ENCODE peak calls at places on chromosomes 3 and 15, in ten cellular contexts. One of them, this sample, is unnamed.

GRCh38 chr3:40332684-40333083 is 23.2 kb downstream of the EIF1B start:
- DNase-seq in neural progenitor cell: no peak
- DNase-seq in memory B cell: no peak
- DNase-seq in C1 segment of cervical spinal cord: no peak
- DNase-seq in H54: no peak
- DNase-seq in GM23338: no peak
- DNase-seq in NT2/D1: no peak
- DNase-seq in mesendoderm: no peak
- DNase-seq in left cardiac atrium: no peak
- DNase-seq in RCC 7860: no peak
- DNase-seq in this sample: no peak

GRCh38 chr3:141878812-141879211 is 2.4 kb downstream of the ATP1B3 start:
- DNase-seq in neural progenitor cell: no peak
- DNase-seq in memory B cell: no peak
- DNase-seq in C1 segment of cervical spinal cord: no peak
- DNase-seq in H54: no peak
- DNase-seq in GM23338: no peak
- DNase-seq in NT2/D1: no peak
- DNase-seq in mesendoderm: no peak
- DNase-seq in left cardiac atrium: no peak
- DNase-seq in RCC 7860: no peak
- DNase-seq in this sample: no peak

GRCh38 chr15:36371509-36371908 is 207.9 kb upstream of the CDIN1 start:
- DNase-seq in neural progenitor cell: no peak
- DNase-seq in memory B cell: no peak
- DNase-seq in C1 segment of cervical spinal cord: no peak
- DNase-seq in H54: no peak
- DNase-seq in GM23338: no peak
- DNase-seq in NT2/D1: no peak
- DNase-seq in mesendoderm: no peak
- DNase-seq in left cardiac atrium: no peak
- DNase-seq in RCC 7860: peak
- DNase-seq in this sample: no peak

GRCh38 chr3:50297384-50297775 is 1.8 kb downstream of the HYAL3 start:
- DNase-seq in neural progenitor cell: peak
- DNase-seq in memory B cell: no peak
- DNase-seq in C1 segment of cervical spinal cord: no peak
- DNase-seq in H54: no peak
- DNase-seq in GM23338: no peak
- DNase-seq in NT2/D1: no peak
- DNase-seq in mesendoderm: no peak
- DNase-seq in left cardiac atrium: no peak
- DNase-seq in RCC 7860: no peak
- DNase-seq in this sample: no peak

GRCh38 chr3:105367063-105367405 is 325 bp downstream of the ALCAM start:
- DNase-seq in neural progenitor cell: peak
- DNase-seq in memory B cell: peak
- DNase-seq in C1 segment of cervical spinal cord: peak
- DNase-seq in H54: no peak
- DNase-seq in GM23338: peak
- DNase-seq in NT2/D1: no peak
- DNase-seq in mesendoderm: no peak
- DNase-seq in left cardiac atrium: peak
- DNase-seq in RCC 7860: no peak
- DNase-seq in this sample: no peak

GRCh38 chr3:14329116-14329830 is 73.1 kb upstream of the SLC6A6 start:
- DNase-seq in neural progenitor cell: peak
- DNase-seq in memory B cell: no peak
- DNase-seq in C1 segment of cervical spinal cord: no peak
- DNase-seq in H54: peak
- DNase-seq in GM23338: peak
- DNase-seq in NT2/D1: peak
- DNase-seq in mesendoderm: peak
- DNase-seq in left cardiac atrium: no peak
- DNase-seq in RCC 7860: peak
- DNase-seq in this sample: no peak

GRCh38 chr15:90154861-90155626 is 46.1 kb upstream of the SEMA4B start:
- DNase-seq in neural progenitor cell: no peak
- DNase-seq in memory B cell: no peak
- DNase-seq in C1 segment of cervical spinal cord: no peak
- DNase-seq in H54: no peak
- DNase-seq in GM23338: no peak
- DNase-seq in NT2/D1: no peak
- DNase-seq in mesendoderm: no peak
- DNase-seq in left cardiac atrium: no peak
- DNase-seq in RCC 7860: peak
- DNase-seq in this sample: no peak

GRCh38 chr15:69377137-69377536 is 37.0 kb upstream of the KIF23 start:
- DNase-seq in neural progenitor cell: no peak
- DNase-seq in memory B cell: no peak
- DNase-seq in C1 segment of cervical spinal cord: no peak
- DNase-seq in H54: no peak
- DNase-seq in GM23338: no peak
- DNase-seq in NT2/D1: no peak
- DNase-seq in mesendoderm: no peak
- DNase-seq in left cardiac atrium: no peak
- DNase-seq in RCC 7860: no peak
- DNase-seq in this sample: no peak

GRCh38 chr3:156787926-156788663 is 38.1 kb upstream of the LEKR1 start:
- DNase-seq in neural progenitor cell: no peak
- DNase-seq in memory B cell: no peak
- DNase-seq in C1 segment of cervical spinal cord: no peak
- DNase-seq in H54: peak
- DNase-seq in GM23338: no peak
- DNase-seq in NT2/D1: no peak
- DNase-seq in mesendoderm: peak
- DNase-seq in left cardiac atrium: no peak
- DNase-seq in RCC 7860: peak
- DNase-seq in this sample: no peak

GRCh38 chr3:308597-309321 is 112.2 kb downstream of the CHL1 start:
- DNase-seq in neural progenitor cell: no peak
- DNase-seq in memory B cell: no peak
- DNase-seq in C1 segment of cervical spinal cord: no peak
- DNase-seq in H54: no peak
- DNase-seq in GM23338: peak
- DNase-seq in NT2/D1: no peak
- DNase-seq in mesendoderm: no peak
- DNase-seq in left cardiac atrium: no peak
- DNase-seq in RCC 7860: no peak
- DNase-seq in this sample: no peak

GRCh38 chr3:75332784-75333183 is 331.3 kb upstream of the FRG2C start:
- DNase-seq in neural progenitor cell: no peak
- DNase-seq in memory B cell: no peak
- DNase-seq in C1 segment of cervical spinal cord: no peak
- DNase-seq in H54: no peak
- DNase-seq in GM23338: no peak
- DNase-seq in NT2/D1: no peak
- DNase-seq in mesendoderm: no peak
- DNase-seq in left cardiac atrium: no peak
- DNase-seq in RCC 7860: no peak
- DNase-seq in this sample: no peak

GRCh38 chr15:69782155-69782658 is 315.5 kb downstream of the TLE3 start:
- DNase-seq in neural progenitor cell: no peak
- DNase-seq in memory B cell: no peak
- DNase-seq in C1 segment of cervical spinal cord: no peak
- DNase-seq in H54: no peak
- DNase-seq in GM23338: no peak
- DNase-seq in NT2/D1: no peak
- DNase-seq in mesendoderm: no peak
- DNase-seq in left cardiac atrium: no peak
- DNase-seq in RCC 7860: no peak
- DNase-seq in this sample: no peak

GRCh38 chr15:80800067-80800466 is 20.9 kb downstream of the CEMIP start:
- DNase-seq in neural progenitor cell: no peak
- DNase-seq in memory B cell: no peak
- DNase-seq in C1 segment of cervical spinal cord: no peak
- DNase-seq in H54: no peak
- DNase-seq in GM23338: no peak
- DNase-seq in NT2/D1: no peak
- DNase-seq in mesendoderm: no peak
- DNase-seq in left cardiac atrium: no peak
- DNase-seq in RCC 7860: no peak
- DNase-seq in this sample: no peak

GRCh38 chr15:27492021-27492621 is 521.1 kb downstream of the GABRG3 start:
- DNase-seq in neural progenitor cell: peak
- DNase-seq in memory B cell: no peak
- DNase-seq in C1 segment of cervical spinal cord: peak
- DNase-seq in H54: no peak
- DNase-seq in GM23338: no peak
- DNase-seq in NT2/D1: no peak
- DNase-seq in mesendoderm: peak
- DNase-seq in left cardiac atrium: no peak
- DNase-seq in RCC 7860: peak
- DNase-seq in this sample: no peak

GRCh38 chr3:68088216-68088615 is 433.8 kb upstream of the SUCLG2 start:
- DNase-seq in neural progenitor cell: no peak
- DNase-seq in memory B cell: no peak
- DNase-seq in C1 segment of cervical spinal cord: no peak
- DNase-seq in H54: no peak
- DNase-seq in GM23338: no peak
- DNase-seq in NT2/D1: no peak
- DNase-seq in mesendoderm: no peak
- DNase-seq in left cardiac atrium: no peak
- DNase-seq in RCC 7860: peak
- DNase-seq in this sample: no peak

GRCh38 chr15:71374607-71375352 is 259.5 kb downstream of the THSD4 start:
- DNase-seq in neural progenitor cell: no peak
- DNase-seq in memory B cell: no peak
- DNase-seq in C1 segment of cervical spinal cord: no peak
- DNase-seq in H54: no peak
- DNase-seq in GM23338: no peak
- DNase-seq in NT2/D1: no peak
- DNase-seq in mesendoderm: no peak
- DNase-seq in left cardiac atrium: no peak
- DNase-seq in RCC 7860: no peak
- DNase-seq in this sample: no peak

GRCh38 chr15:36005542-36005941 is 459.6 kb upstream of the DPH6 start:
- DNase-seq in neural progenitor cell: no peak
- DNase-seq in memory B cell: no peak
- DNase-seq in C1 segment of cervical spinal cord: no peak
- DNase-seq in H54: no peak
- DNase-seq in GM23338: no peak
- DNase-seq in NT2/D1: no peak
- DNase-seq in mesendoderm: no peak
- DNase-seq in left cardiac atrium: no peak
- DNase-seq in RCC 7860: no peak
- DNase-seq in this sample: no peak

GRCh38 chr3:150407051-150407817 is 864 bp upstream of the TSC22D2 start:
- DNase-seq in neural progenitor cell: no peak
- DNase-seq in memory B cell: peak
- DNase-seq in C1 segment of cervical spinal cord: no peak
- DNase-seq in H54: no peak
- DNase-seq in GM23338: peak
- DNase-seq in NT2/D1: no peak
- DNase-seq in mesendoderm: no peak
- DNase-seq in left cardiac atrium: peak
- DNase-seq in RCC 7860: no peak
- DNase-seq in this sample: no peak

GRCh38 chr15:68424754-68425390 is 7.1 kb downstream of the ITGA11 start:
- DNase-seq in neural progenitor cell: no peak
- DNase-seq in memory B cell: no peak
- DNase-seq in C1 segment of cervical spinal cord: no peak
- DNase-seq in H54: no peak
- DNase-seq in GM23338: no peak
- DNase-seq in NT2/D1: no peak
- DNase-seq in mesendoderm: no peak
- DNase-seq in left cardiac atrium: no peak
- DNase-seq in RCC 7860: no peak
- DNase-seq in this sample: no peak

GRCh38 chr3:30503431-30503830 is 103.0 kb upstream of the TGFBR2 start:
- DNase-seq in neural progenitor cell: no peak
- DNase-seq in memory B cell: no peak
- DNase-seq in C1 segment of cervical spinal cord: no peak
- DNase-seq in H54: no peak
- DNase-seq in GM23338: no peak
- DNase-seq in NT2/D1: no peak
- DNase-seq in mesendoderm: no peak
- DNase-seq in left cardiac atrium: no peak
- DNase-seq in RCC 7860: no peak
- DNase-seq in this sample: no peak

GRCh38 chr3:127226946-127227842 is 34.3 kb downstream of the PRR23E start:
- DNase-seq in neural progenitor cell: peak
- DNase-seq in memory B cell: no peak
- DNase-seq in C1 segment of cervical spinal cord: no peak
- DNase-seq in H54: no peak
- DNase-seq in GM23338: peak
- DNase-seq in NT2/D1: peak
- DNase-seq in mesendoderm: peak
- DNase-seq in left cardiac atrium: no peak
- DNase-seq in RCC 7860: no peak
- DNase-seq in this sample: no peak

GRCh38 chr15:43523646-43524045 is 6.2 kb downstream of the MAP1A start:
- DNase-seq in neural progenitor cell: no peak
- DNase-seq in memory B cell: no peak
- DNase-seq in C1 segment of cervical spinal cord: no peak
- DNase-seq in H54: no peak
- DNase-seq in GM23338: no peak
- DNase-seq in NT2/D1: no peak
- DNase-seq in mesendoderm: no peak
- DNase-seq in left cardiac atrium: no peak
- DNase-seq in RCC 7860: no peak
- DNase-seq in this sample: no peak

GRCh38 chr3:67380118-67380517 is 274.3 kb downstream of the SUCLG2 start:
- DNase-seq in neural progenitor cell: no peak
- DNase-seq in memory B cell: no peak
- DNase-seq in C1 segment of cervical spinal cord: no peak
- DNase-seq in H54: no peak
- DNase-seq in GM23338: no peak
- DNase-seq in NT2/D1: no peak
- DNase-seq in mesendoderm: no peak
- DNase-seq in left cardiac atrium: no peak
- DNase-seq in RCC 7860: no peak
- DNase-seq in this sample: no peak

GRCh38 chr15:74302821-74303359 is 64.6 kb downstream of the CYP11A1 start:
- DNase-seq in neural progenitor cell: peak
- DNase-seq in memory B cell: no peak
- DNase-seq in C1 segment of cervical spinal cord: no peak
- DNase-seq in H54: no peak
- DNase-seq in GM23338: peak
- DNase-seq in NT2/D1: no peak
- DNase-seq in mesendoderm: peak
- DNase-seq in left cardiac atrium: no peak
- DNase-seq in RCC 7860: no peak
- DNase-seq in this sample: peak

GRCh38 chr3:45552773-45553371 is 41.7 kb upstream of the LIMD1 start:
- DNase-seq in neural progenitor cell: no peak
- DNase-seq in memory B cell: no peak
- DNase-seq in C1 segment of cervical spinal cord: no peak
- DNase-seq in H54: no peak
- DNase-seq in GM23338: no peak
- DNase-seq in NT2/D1: no peak
- DNase-seq in mesendoderm: no peak
- DNase-seq in left cardiac atrium: no peak
- DNase-seq in RCC 7860: no peak
- DNase-seq in this sample: no peak

GRCh38 chr15:48002772-48003171 is 118.0 kb upstream of the SLC24A5 start:
- DNase-seq in neural progenitor cell: no peak
- DNase-seq in memory B cell: no peak
- DNase-seq in C1 segment of cervical spinal cord: no peak
- DNase-seq in H54: no peak
- DNase-seq in GM23338: no peak
- DNase-seq in NT2/D1: no peak
- DNase-seq in mesendoderm: no peak
- DNase-seq in left cardiac atrium: no peak
- DNase-seq in RCC 7860: no peak
- DNase-seq in this sample: no peak

GRCh38 chr3:142576792-142577191 is 1.7 kb downstream of the ATR start:
- DNase-seq in neural progenitor cell: no peak
- DNase-seq in memory B cell: no peak
- DNase-seq in C1 segment of cervical spinal cord: no peak
- DNase-seq in H54: no peak
- DNase-seq in GM23338: no peak
- DNase-seq in NT2/D1: no peak
- DNase-seq in mesendoderm: no peak
- DNase-seq in left cardiac atrium: no peak
- DNase-seq in RCC 7860: no peak
- DNase-seq in this sample: no peak

GRCh38 chr3:122577409-122578028 is at the start of gene PARP15:
- DNase-seq in neural progenitor cell: peak
- DNase-seq in memory B cell: peak
- DNase-seq in C1 segment of cervical spinal cord: no peak
- DNase-seq in H54: no peak
- DNase-seq in GM23338: peak
- DNase-seq in NT2/D1: no peak
- DNase-seq in mesendoderm: peak
- DNase-seq in left cardiac atrium: peak
- DNase-seq in RCC 7860: no peak
- DNase-seq in this sample: no peak